ENCODE peak calls at places on chromosomes 4 and X, in ten cellular contexts. A is T1000, Q is H9, K is lower leg skin, H is head of caudate nucleus, I is HFFc6, U is M059J, V is GM12892, L is progenitor cell of endocrine pancreas, S is cardiac fibroblast. Z is an unnamed sample.

GRCh38 chrX:119880552-119881437 is 9.2 kb downstream of the NDUFA1 start:
- DNase-seq in S (peak), V (no peak), A (no peak), Q (peak), I (peak), K (no peak), H (no peak), L (no peak), U (peak), Z (peak)

GRCh38 chr4:134078230-134078914 is 123.2 kb downstream of the PABPC4L start:
- DNase-seq in L (no peak), A (no peak), H (no peak), V (no peak), I (no peak), S (no peak), Q (no peak), U (peak), K (no peak), Z (no peak)

GRCh38 chr4:137961051-137961438 is 281.1 kb downstream of the SLC7A11 start:
- DNase-seq in S (peak), H (no peak), K (no peak), V (no peak), L (no peak), U (peak), I (peak), Q (no peak), A (peak), Z (no peak)

GRCh38 chrX:17748684-17749083 is 11.4 kb downstream of the SCML1 start:
- DNase-seq in A (no peak), U (no peak), H (no peak), I (no peak), K (no peak), V (no peak), Q (no peak), L (no peak), S (no peak), Z (no peak)

GRCh38 chrX:115911967-115912366 is 258.6 kb upstream of the AGTR2 start:
- DNase-seq in A (no peak), Q (no peak), L (no peak), S (no peak), H (no peak), V (no peak), K (no peak), I (no peak), U (no peak), Z (no peak)

GRCh38 chr4:99221980-99222379 is 2.9 kb upstream of the ADH6 start:
- DNase-seq in L (no peak), H (no peak), A (no peak), I (no peak), Q (no peak), K (no peak), U (no peak), V (no peak), S (peak), Z (no peak)

GRCh38 chr4:139658185-139658584 is 7.4 kb upstream of the MGST2 start:
- DNase-seq in U (no peak), V (no peak), K (no peak), H (no peak), A (no peak), L (no peak), S (no peak), I (no peak), Q (peak), Z (no peak)

GRCh38 chrX:64093761-64094160 is 111.7 kb downstream of the AMER1 start:
- DNase-seq in Q (no peak), A (no peak), U (peak), V (no peak), K (no peak), H (no peak), L (no peak), I (peak), S (peak), Z (no peak)

GRCh38 chr4:128716325-128716724 is 93.2 kb upstream of the JADE1 start:
- DNase-seq in K (no peak), A (no peak), S (no peak), H (no peak), L (no peak), V (no peak), I (no peak), Q (no peak), U (no peak), Z (no peak)

GRCh38 chrX:109847257-109848187 is 114.5 kb upstream of the ACSL4 start:
- DNase-seq in S (peak), H (no peak), L (no peak), V (no peak), U (peak), K (no peak), Q (no peak), A (no peak), I (peak), Z (peak)

GRCh38 chr4:19961092-19961491 is 290.6 kb upstream of the SLIT2 start:
- DNase-seq in I (peak), A (no peak), Q (no peak), L (no peak), V (no peak), S (peak), K (no peak), U (peak), H (no peak), Z (peak)

GRCh38 chr4:169993531-169993930 is 32.7 kb downstream of the MFAP3L start:
- DNase-seq in S (no peak), A (no peak), V (no peak), Q (no peak), K (no peak), H (peak), U (no peak), L (no peak), I (no peak), Z (no peak)

GRCh38 chr4:6855692-6856297 is 53.8 kb upstream of the TBC1D14 start:
- DNase-seq in A (no peak), H (no peak), K (no peak), I (peak), V (peak), S (peak), L (no peak), U (peak), Q (no peak), Z (no peak)

GRCh38 chr4:12580787-12581186 is 903.4 kb downstream of the RAB28 start:
- DNase-seq in U (no peak), L (no peak), Q (no peak), I (no peak), A (no peak), V (no peak), S (no peak), K (no peak), H (no peak), Z (no peak)

GRCh38 chrX:27910412-27910811 is 70.8 kb downstream of the DCAF8L1 start:
- DNase-seq in S (no peak), A (no peak), K (no peak), V (no peak), Q (no peak), U (no peak), I (no peak), L (no peak), H (no peak), Z (no peak)

GRCh38 chrX:40694833-40695232 is 40.5 kb downstream of the MED14 start:
- DNase-seq in A (no peak), H (no peak), S (no peak), Q (no peak), K (no peak), V (no peak), U (no peak), I (no peak), L (no peak), Z (no peak)

GRCh38 chrX:79161655-79162054 is 17.2 kb downstream of the GPR174 start:
- DNase-seq in L (no peak), H (no peak), A (no peak), Q (no peak), V (no peak), I (no peak), K (no peak), S (no peak), U (no peak), Z (no peak)

GRCh38 chr4:132344924-132345828 is 803.9 kb upstream of the PCDH10 start:
- DNase-seq in V (no peak), S (no peak), L (no peak), U (no peak), Q (no peak), K (no peak), A (no peak), H (no peak), I (no peak), Z (no peak)

GRCh38 chrX:118226060-118226428 is 109.4 kb upstream of the KLHL13 start:
- DNase-seq in L (no peak), K (no peak), S (peak), V (no peak), I (no peak), H (no peak), A (no peak), U (peak), Q (no peak), Z (no peak)

GRCh38 chrX:28225508-28225907 is 244.3 kb upstream of the DCAF8L1 start:
- DNase-seq in H (no peak), V (no peak), K (no peak), S (no peak), L (no peak), U (no peak), I (no peak), Q (no peak), A (no peak), Z (peak)

GRCh38 chr4:142840516-142841123 is 5.5 kb downstream of the INPP4B start:
- DNase-seq in H (no peak), I (peak), S (peak), L (no peak), A (no peak), U (peak), V (no peak), Q (no peak), K (no peak), Z (peak)

GRCh38 chrX:21806691-21807090 is 32.7 kb upstream of the MBTPS2 start:
- DNase-seq in S (no peak), A (no peak), U (peak), H (no peak), K (no peak), Q (no peak), V (no peak), I (no peak), L (no peak), Z (peak)

GRCh38 chr4:183177001-183177400 is 77.9 kb downstream of the WWC2 start:
- DNase-seq in V (no peak), Q (no peak), S (no peak), L (no peak), K (no peak), I (no peak), A (no peak), U (no peak), H (no peak), Z (no peak)

GRCh38 chr4:25969374-25969773 is 55.4 kb downstream of the SMIM20 start:
- DNase-seq in S (no peak), I (no peak), K (no peak), L (no peak), H (no peak), A (no peak), Q (no peak), U (no peak), V (no peak), Z (no peak)

GRCh38 chr4:175720722-175721121 is 91.3 kb downstream of the GPM6A start:
- DNase-seq in L (no peak), A (no peak), S (no peak), Q (no peak), I (no peak), K (no peak), U (no peak), H (no peak), V (no peak), Z (no peak)

GRCh38 chrX:29297171-29297800 is 710.0 kb downstream of the IL1RAPL1 start:
- DNase-seq in V (no peak), L (no peak), H (no peak), A (no peak), Q (no peak), S (no peak), U (no peak), I (no peak), K (no peak), Z (no peak)

GRCh38 chr4:113513376-113513775 is 248.2 kb downstream of the CAMK2D start:
- DNase-seq in L (no peak), H (no peak), K (no peak), U (no peak), Q (no peak), A (no peak), V (no peak), I (no peak), S (no peak), Z (no peak)

GRCh38 chr4:138111462-138112000 is 130.6 kb downstream of the SLC7A11 start:
- DNase-seq in K (no peak), S (peak), I (no peak), H (no peak), V (no peak), L (no peak), Q (peak), U (peak), A (no peak), Z (peak)

GRCh38 chr4:53981066-53981465 is 83.3 kb downstream of the CHIC2 start:
- DNase-seq in V (no peak), Q (no peak), L (no peak), U (no peak), S (no peak), A (no peak), I (no peak), K (no peak), H (no peak), Z (no peak)

GRCh38 chr4:30380404-30380998 is 339.7 kb upstream of the PCDH7 start:
- DNase-seq in S (peak), V (no peak), L (no peak), K (no peak), U (peak), Q (peak), H (no peak), I (peak), A (peak), Z (peak)

GRCh38 chrX:10176121-10177003 is 19.6 kb downstream of the CLCN4 start:
- DNase-seq in I (no peak), K (no peak), S (no peak), U (no peak), L (no peak), H (no peak), A (no peak), V (no peak), Q (no peak), Z (no peak)

GRCh38 chrX:153739754-153740486 is 15.3 kb downstream of the ABCD1 start:
- DNase-seq in K (no peak), I (no peak), H (no peak), Q (no peak), U (no peak), A (no peak), V (no peak), S (no peak), L (no peak), Z (no peak)

GRCh38 chrX:45295587-45295986 is 94.9 kb upstream of the DIPK2B start:
- DNase-seq in Q (no peak), U (peak), K (no peak), V (no peak), L (no peak), I (peak), A (peak), S (peak), H (no peak), Z (peak)